ENCODE peak calls at places on chromosomes 12 and 14, in five cellular contexts. O is H7; Y is effector CD4-positive, alpha-beta T cell; X is HEK293T; U is mesenchymal stem cell. P is an unnamed sample.
A peak's percentile ranks its signal among the peaks of the same experiment; 100 is the strongest.

GRCh38 chr12:66055837-66056319 is 74.7 kb downstream of the LLPH start:
- DNase-seq in O (no peak), Y (no peak), X (no peak), U (no peak), P (no peak)

GRCh38 chr14:50839048-50839447 is 8.1 kb upstream of the NIN start:
- DNase-seq in O (no peak), Y (no peak), X (no peak), U (no peak), P (no peak)

GRCh38 chr12:94566345-94566744 is 84.0 kb downstream of the TMCC3 start:
- DNase-seq in O (no peak), Y (no peak), X (no peak), U (no peak), P (no peak)

GRCh38 chr12:130157998-130158774 is 4.1 kb upstream of the FZD10 start:
- DNase-seq in O (peak; percentile 77), Y (no peak), X (no peak), U (no peak), P (no peak)

GRCh38 chr12:116529048-116529447 is 30.1 kb upstream of the MAP1LC3B2 start:
- DNase-seq in O (no peak), Y (no peak), X (no peak), U (peak; percentile 53), P (peak; percentile 90)

GRCh38 chr14:20327005-20327869 is 5.8 kb downstream of the CCNB1IP1 start:
- DNase-seq in O (peak; percentile 54), Y (peak; percentile 31), X (peak; percentile 35), U (peak; percentile 81), P (peak; percentile 83)

GRCh38 chr14:68039593-68039992 is 220.0 kb downstream of the RAD51B start:
- DNase-seq in O (no peak), Y (no peak), X (no peak), U (no peak), P (no peak)

GRCh38 chr12:90936230-90937005 is 18.6 kb downstream of the CCER1 start:
- DNase-seq in O (no peak), Y (no peak), X (no peak), U (no peak), P (no peak)

GRCh38 chr14:52043690-52044089 is 25.2 kb downstream of the NID2 start:
- DNase-seq in O (peak; percentile 79), Y (no peak), X (peak; percentile 78), U (peak; percentile 57), P (peak; percentile 60)

GRCh38 chr14:54467280-54467679 is 21.5 kb downstream of the GMFB start:
- DNase-seq in O (no peak), Y (no peak), X (no peak), U (no peak), P (no peak)

GRCh38 chr14:52253503-52253902 is 14.0 kb upstream of the PTGDR start:
- DNase-seq in O (peak; percentile 28), Y (no peak), X (no peak), U (no peak), P (no peak)

GRCh38 chr12:52631676-52632459 is 13.5 kb upstream of the KRT73 start:
- DNase-seq in O (no peak), Y (no peak), X (no peak), U (no peak), P (no peak)

GRCh38 chr12:69149262-69149661 is 90.1 kb upstream of the CPSF6 start:
- DNase-seq in O (no peak), Y (no peak), X (no peak), U (no peak), P (no peak)

GRCh38 chr12:102883204-102883799 is 33.7 kb downstream of the PAH start:
- DNase-seq in O (peak; percentile 70), Y (peak; percentile 7), X (peak; percentile 61), U (peak; percentile 5), P (peak; percentile 80)

GRCh38 chr14:102442241-102443211 is 67.0 kb downstream of the ANKRD9 start:
- DNase-seq in O (no peak), Y (no peak), X (no peak), U (no peak), P (no peak)

GRCh38 chr12:14443531-14443930 is 78.0 kb downstream of the ATF7IP start:
- DNase-seq in O (no peak), Y (no peak), X (no peak), U (peak; percentile 36), P (no peak)

GRCh38 chr12:110885152-110885840 is 35.1 kb downstream of the MYL2 start:
- DNase-seq in O (no peak), Y (no peak), X (no peak), U (no peak), P (no peak)

GRCh38 chr12:46492471-46493351 is 120.1 kb upstream of the SLC38A2 start:
- DNase-seq in O (no peak), Y (no peak), X (no peak), U (peak; percentile 95), P (peak; percentile 33)

GRCh38 chr12:51852404-51853137 is 4.1 kb upstream of the FIGNL2 start:
- DNase-seq in O (peak; percentile 58), Y (no peak), X (no peak), U (no peak), P (no peak)

GRCh38 chr14:57533214-57533613 is 39.6 kb upstream of the CCDC198 start:
- DNase-seq in O (peak; percentile 10), Y (no peak), X (no peak), U (peak; percentile 2), P (peak; percentile 50)